ENCODE peak calls at places on chromosomes 12 and 14, in four cellular contexts. One of them, this sample, is unnamed.

GRCh38 chr14:59699422-59699821 is 122.8 kb upstream of the CCDC175 start:
- DNase-seq in epithelial cell of esophagus: no peak
- DNase-seq in H1: no peak
- DNase-seq in NB4: peak; percentile 3
- DNase-seq in this sample: no peak

GRCh38 chr12:728781-729180 is 23.6 kb upstream of the WNK1 start:
- DNase-seq in epithelial cell of esophagus: no peak
- DNase-seq in H1: no peak
- DNase-seq in NB4: no peak
- DNase-seq in this sample: peak; percentile 28

GRCh38 chr14:88592016-88592415 is 29.2 kb downstream of the ZC3H14 start:
- DNase-seq in epithelial cell of esophagus: no peak
- DNase-seq in H1: no peak
- DNase-seq in NB4: no peak
- DNase-seq in this sample: no peak

GRCh38 chr12:42593781-42594322 is 4.3 kb upstream of the PRICKLE1 start:
- DNase-seq in epithelial cell of esophagus: no peak
- DNase-seq in H1: no peak
- DNase-seq in NB4: no peak
- DNase-seq in this sample: no peak

GRCh38 chr12:45326358-45326971 is 110.6 kb downstream of the ANO6 start:
- DNase-seq in epithelial cell of esophagus: no peak
- DNase-seq in H1: no peak
- DNase-seq in NB4: no peak
- DNase-seq in this sample: no peak

GRCh38 chr14:58243790-58244555 is 670 bp upstream of the PSMA3 start:
- DNase-seq in epithelial cell of esophagus: peak; percentile 53
- DNase-seq in H1: no peak
- DNase-seq in NB4: peak; percentile 59
- DNase-seq in this sample: peak; percentile 32

GRCh38 chr12:108110844-108111243 is 18.2 kb upstream of the WSCD2 start:
- DNase-seq in epithelial cell of esophagus: no peak
- DNase-seq in H1: no peak
- DNase-seq in NB4: no peak
- DNase-seq in this sample: no peak

GRCh38 chr14:34199585-34199984 is 248.7 kb upstream of the EGLN3 start:
- DNase-seq in epithelial cell of esophagus: peak; percentile 69
- DNase-seq in H1: no peak
- DNase-seq in NB4: no peak
- DNase-seq in this sample: no peak

GRCh38 chr14:22979748-22980392 is 2.5 kb downstream of the AJUBA start:
- DNase-seq in epithelial cell of esophagus: peak; percentile 79
- DNase-seq in H1: no peak
- DNase-seq in NB4: no peak
- DNase-seq in this sample: no peak

GRCh38 chr12:109797905-109798669 is 35.1 kb downstream of the TRPV4 start:
- DNase-seq in epithelial cell of esophagus: no peak
- DNase-seq in H1: no peak
- DNase-seq in NB4: peak; percentile 92
- DNase-seq in this sample: no peak

GRCh38 chr12:93153321-93153720 is 224.2 kb upstream of the EEA1 start:
- DNase-seq in epithelial cell of esophagus: peak; percentile 47
- DNase-seq in H1: no peak
- DNase-seq in NB4: no peak
- DNase-seq in this sample: no peak

GRCh38 chr12:26195641-26196423 is 459 bp downstream of the SSPN start:
- DNase-seq in epithelial cell of esophagus: peak; percentile 36
- DNase-seq in H1: no peak
- DNase-seq in NB4: peak; percentile 79
- DNase-seq in this sample: peak; percentile 3

GRCh38 chr14:94676495-94677238 is 64.5 kb downstream of the SERPINA3 start:
- DNase-seq in epithelial cell of esophagus: no peak
- DNase-seq in H1: no peak
- DNase-seq in NB4: no peak
- DNase-seq in this sample: no peak

GRCh38 chr12:41605528-41606295 is 417.6 kb downstream of the PDZRN4 start:
- DNase-seq in epithelial cell of esophagus: no peak
- DNase-seq in H1: no peak
- DNase-seq in NB4: no peak
- DNase-seq in this sample: peak; percentile 9

GRCh38 chr12:130280226-130280625 is 57.5 kb upstream of the PIWIL1 start:
- DNase-seq in epithelial cell of esophagus: no peak
- DNase-seq in H1: no peak
- DNase-seq in NB4: no peak
- DNase-seq in this sample: no peak

GRCh38 chr12:68506619-68507018 is 104.1 kb upstream of the RAP1B start:
- DNase-seq in epithelial cell of esophagus: no peak
- DNase-seq in H1: no peak
- DNase-seq in NB4: no peak
- DNase-seq in this sample: no peak

GRCh38 chr14:68788275-68789001 is 4.4 kb downstream of the ZFP36L1 start:
- DNase-seq in epithelial cell of esophagus: no peak
- DNase-seq in H1: no peak
- DNase-seq in NB4: no peak
- DNase-seq in this sample: no peak

GRCh38 chr12:117472983-117473382 is 111.6 kb upstream of the NOS1 start:
- DNase-seq in epithelial cell of esophagus: no peak
- DNase-seq in H1: peak; percentile 36
- DNase-seq in NB4: no peak
- DNase-seq in this sample: no peak

GRCh38 chr14:63659726-63660125 is 18.1 kb upstream of the WDR89 start:
- DNase-seq in epithelial cell of esophagus: no peak
- DNase-seq in H1: no peak
- DNase-seq in NB4: no peak
- DNase-seq in this sample: no peak

GRCh38 chr14:105329411-105330200 is 15.1 kb downstream of the PACS2 start:
- DNase-seq in epithelial cell of esophagus: no peak
- DNase-seq in H1: no peak
- DNase-seq in NB4: no peak
- DNase-seq in this sample: no peak

GRCh38 chr12:113108308-113108707 is 27.3 kb downstream of the RASAL1 start:
- DNase-seq in epithelial cell of esophagus: no peak
- DNase-seq in H1: no peak
- DNase-seq in NB4: no peak
- DNase-seq in this sample: no peak

GRCh38 chr12:113725557-113725876 is 240.6 kb downstream of the RBM19 start:
- DNase-seq in epithelial cell of esophagus: no peak
- DNase-seq in H1: no peak
- DNase-seq in NB4: no peak
- DNase-seq in this sample: no peak

GRCh38 chr12:88388566-88389269 is 191.6 kb downstream of the KITLG start:
- DNase-seq in epithelial cell of esophagus: no peak
- DNase-seq in H1: no peak
- DNase-seq in NB4: peak; percentile 20
- DNase-seq in this sample: peak; percentile 48

GRCh38 chr14:90042587-90043252 is 19.1 kb upstream of the KCNK13 start:
- DNase-seq in epithelial cell of esophagus: no peak
- DNase-seq in H1: no peak
- DNase-seq in NB4: no peak
- DNase-seq in this sample: no peak

GRCh38 chr12:77225373-77225772 is 160.0 kb upstream of the E2F7 start:
- DNase-seq in epithelial cell of esophagus: no peak
- DNase-seq in H1: no peak
- DNase-seq in NB4: no peak
- DNase-seq in this sample: no peak

GRCh38 chr12:42960087-42960527 is 370.6 kb upstream of the PRICKLE1 start:
- DNase-seq in epithelial cell of esophagus: peak; percentile 75
- DNase-seq in H1: no peak
- DNase-seq in NB4: no peak
- DNase-seq in this sample: no peak

GRCh38 chr12:4763549-4763948 is 43.3 kb downstream of the GALNT8 start:
- DNase-seq in epithelial cell of esophagus: no peak
- DNase-seq in H1: peak; percentile 79
- DNase-seq in NB4: no peak
- DNase-seq in this sample: no peak

DNA sequence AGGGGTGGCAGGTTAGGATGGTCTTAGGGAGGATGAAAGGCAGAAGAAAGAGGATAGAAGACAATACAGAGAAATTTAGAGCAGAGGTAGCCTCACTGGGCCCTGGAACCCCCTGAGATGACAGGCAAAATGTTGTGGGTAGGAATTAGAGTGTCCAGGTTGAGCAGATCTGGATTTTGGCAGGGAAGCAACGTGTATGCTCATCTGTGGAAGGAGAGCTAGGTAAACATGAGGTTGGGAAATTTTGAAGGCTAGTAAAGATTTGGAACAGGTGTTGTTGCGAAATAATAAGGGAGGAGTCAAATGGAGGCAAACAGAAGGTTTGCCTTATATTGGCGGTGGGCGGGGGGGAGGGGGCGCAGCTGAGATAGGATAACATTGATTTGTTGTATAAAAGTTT is 5.3 kb downstream of the HSD17B6 start:
- DNase-seq in epithelial cell of esophagus: no peak
- DNase-seq in H1: no peak
- DNase-seq in NB4: no peak
- DNase-seq in this sample: no peak
- TF ChIP-seq CTCF in epithelial cell of esophagus: no peak
- TF ChIP-seq CTCF in H1: no peak
- TF ChIP-seq CTCF in NB4: no peak
- TF ChIP-seq CTCF in this sample: no peak

DNA sequence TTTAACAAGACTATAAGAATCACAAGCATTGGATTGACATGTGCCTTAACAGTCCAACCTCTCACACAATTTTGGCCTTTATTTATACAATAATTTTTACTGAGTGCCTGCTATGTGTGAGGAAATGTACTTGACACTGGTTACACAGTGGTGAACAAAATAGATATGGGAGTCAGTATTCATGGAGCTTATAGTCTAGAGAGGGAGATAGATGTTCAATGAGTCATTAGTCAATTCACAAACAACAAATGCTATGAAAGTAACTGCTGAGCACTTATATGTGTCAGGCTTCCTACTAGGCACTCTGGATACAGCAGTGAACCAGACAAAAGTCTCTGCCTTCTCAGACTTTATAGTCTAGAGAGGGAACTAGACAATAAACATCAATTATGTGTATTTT is 3.7 kb downstream of the CFAP54 start:
- DNase-seq in epithelial cell of esophagus: peak; percentile 45
- DNase-seq in H1: no peak
- DNase-seq in NB4: no peak
- DNase-seq in this sample: no peak
- H3K4me3 ChIP-seq in epithelial cell of esophagus: no peak overlapping the region
- H3K4me3 ChIP-seq in H1: no peak overlapping the region
- H3K4me3 ChIP-seq in NB4: no peak overlapping the region
- H3K4me3 ChIP-seq in this sample: no peak overlapping the region

GRCh38 chr12:13964666-13965065 is 16.7 kb downstream of the GRIN2B start:
- DNase-seq in epithelial cell of esophagus: no peak
- DNase-seq in H1: no peak
- DNase-seq in NB4: no peak
- DNase-seq in this sample: no peak

GRCh38 chr12:13959131-13959734 is 22.2 kb downstream of the GRIN2B start:
- DNase-seq in epithelial cell of esophagus: no peak
- DNase-seq in H1: no peak
- DNase-seq in NB4: no peak
- DNase-seq in this sample: no peak

GRCh38 chr12:13961983-13962382 is 19.4 kb downstream of the GRIN2B start:
- DNase-seq in epithelial cell of esophagus: no peak
- DNase-seq in H1: no peak
- DNase-seq in NB4: no peak
- DNase-seq in this sample: no peak

GRCh38 chr12:13957576-13957975 is 23.8 kb downstream of the GRIN2B start:
- DNase-seq in epithelial cell of esophagus: no peak
- DNase-seq in H1: no peak
- DNase-seq in NB4: no peak
- DNase-seq in this sample: no peak

DNA sequence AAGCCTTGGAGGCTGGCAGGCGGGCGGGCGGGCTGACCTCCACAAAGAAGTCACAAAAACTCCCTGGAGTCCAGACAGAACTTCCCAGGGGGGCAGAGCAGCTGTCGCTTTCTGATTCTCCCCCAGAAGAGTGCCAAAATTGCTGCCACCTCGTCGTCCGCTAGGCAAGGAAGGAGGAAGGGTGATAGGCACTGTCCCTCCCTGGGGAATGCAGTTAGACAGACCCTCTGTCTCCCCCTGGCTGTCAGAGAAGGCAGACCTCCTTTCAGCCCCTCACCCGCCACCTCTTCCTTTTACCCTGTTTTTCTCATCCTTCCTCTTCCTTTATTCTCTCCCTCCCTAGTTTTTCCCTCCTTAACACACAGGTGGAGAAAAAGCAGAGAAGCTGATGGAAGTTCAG is 18.7 kb downstream of the GRIN2B start:
- DNase-seq in epithelial cell of esophagus: no peak
- DNase-seq in H1: no peak
- DNase-seq in NB4: peak; percentile 51
- DNase-seq in this sample: peak; percentile 24
- TF ChIP-seq CTCF in epithelial cell of esophagus: no peak
- TF ChIP-seq CTCF in H1: peak; percentile 70
- TF ChIP-seq CTCF in NB4: peak; percentile 70
- TF ChIP-seq CTCF in this sample: peak; percentile 48

DNA sequence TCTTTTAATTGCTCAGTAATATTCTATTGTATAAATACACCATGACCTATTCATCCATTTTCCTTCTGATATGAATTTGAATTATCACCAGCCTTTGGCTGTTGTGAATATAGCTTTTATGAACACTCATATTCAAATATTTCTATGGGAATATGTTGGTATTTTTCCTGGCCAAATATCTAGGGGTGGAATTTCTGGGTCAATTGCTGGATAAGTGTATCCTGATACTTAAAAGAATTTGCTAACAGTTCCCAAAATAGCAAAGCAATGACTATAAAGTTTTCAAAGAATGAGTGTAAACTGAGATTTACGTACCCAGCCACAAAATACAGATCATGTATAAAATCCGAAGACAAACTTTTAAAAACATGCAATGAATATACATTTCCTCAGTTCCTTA is 148.7 kb upstream of the CLEC14A start:
- DNase-seq in epithelial cell of esophagus: no peak
- DNase-seq in H1: no peak
- DNase-seq in NB4: no peak
- DNase-seq in this sample: no peak
- H3K4me3 ChIP-seq in epithelial cell of esophagus: no peak overlapping the region
- H3K4me3 ChIP-seq in H1: no peak overlapping the region
- H3K4me3 ChIP-seq in NB4: no peak overlapping the region
- H3K4me3 ChIP-seq in this sample: no peak overlapping the region

This sample was measured in GM12865.